ENCODE peak calls at places on chromosomes 2 and 18, in five cellular contexts. W is dorsolateral prefrontal cortex; B is HT1080; D is cardiac muscle cell; H is activated effector memory CD4-positive, alpha-beta T cell treated with Interleukin-2 at 50 U/mL for 16 hours. N is an unnamed sample.

GRCh38 chr2:237581751-237582746 is 8.5 kb downstream of the RAB17 start:
- DNase-seq in B (peak), D (peak), W (no peak), H (no peak), N (peak)

GRCh38 chr2:170375192-170375591 is 197.2 kb downstream of the MYO3B start:
- DNase-seq in B (no peak), D (no peak), H (no peak), W (no peak), N (no peak)

GRCh38 chr18:35106845-35107148 is 65.6 kb downstream of the MAPRE2 start:
- DNase-seq in B (no peak), D (no peak), W (no peak), H (no peak), N (no peak)

GRCh38 chr2:71458413-71459083 is 5.2 kb downstream of the DYSF start:
- DNase-seq in W (no peak), B (peak), H (no peak), D (no peak), N (no peak)

GRCh38 chr18:23141022-23141999 is 6.0 kb downstream of the CABLES1 start:
- DNase-seq in H (no peak), D (peak), W (no peak), B (no peak), N (peak)

GRCh38 chr2:67616749-67617148 is 219.6 kb downstream of the ETAA1 start:
- DNase-seq in D (no peak), B (no peak), W (no peak), H (no peak), N (peak)

GRCh38 chr18:75143851-75144250 is 65.1 kb downstream of the PTGR3 start:
- DNase-seq in D (no peak), H (no peak), B (no peak), W (no peak), N (no peak)

GRCh38 chr2:121284424-121285076 is 452 bp downstream of the TFCP2L1 start:
- DNase-seq in H (no peak), D (peak), W (no peak), B (no peak), N (peak)

GRCh38 chr2:161988589-161988988 is 85.4 kb downstream of the DPP4 start:
- DNase-seq in H (no peak), W (no peak), B (no peak), D (no peak), N (no peak)

GRCh38 chr2:224284134-224284946 is 117.6 kb downstream of the FAM124B start:
- DNase-seq in H (no peak), B (peak), D (peak), W (no peak), N (peak)

GRCh38 chr2:30255466-30256408 is 24.4 kb downstream of the LBH start:
- DNase-seq in D (no peak), B (no peak), W (no peak), H (no peak), N (peak)

GRCh38 chr2:150520887-150521664 is 33.6 kb upstream of the RND3 start:
- DNase-seq in B (peak), H (no peak), D (peak), W (no peak), N (no peak)